ENCODE peak calls at places on chromosomes 7 and 10, in eight cellular contexts. I is Peyer's patch, Z is lung, E is tibial artery, K is foreskin fibroblast, T is ovary, S is astrocyte of the cerebellum, G is breast epithelium. F is an unnamed sample.

GRCh38 chr10:73857446-73857845 is 16.9 kb downstream of the CAMK2G start:
- DNase-seq in I (no peak), Z (no peak), E (no peak), K (no peak), T (no peak), S (peak; percentile 52), G (no peak), F (no peak)

GRCh38 chr10:8158439-8159071 is 104.1 kb downstream of the GATA3 start:
- DNase-seq in I (no peak), Z (no peak), E (no peak), K (no peak), T (no peak), S (no peak), G (no peak), F (no peak)

GRCh38 chr10:1646332-1646731 is 91.0 kb downstream of the ADARB2 start:
- DNase-seq in I (no peak), Z (no peak), E (no peak), K (no peak), T (no peak), S (no peak), G (no peak), F (no peak)

GRCh38 chr7:5231811-5232484 is 41.9 kb downstream of the WIPI2 start:
- DNase-seq in I (peak; percentile 77), Z (no peak), E (no peak), K (no peak), T (no peak), S (no peak), G (no peak), F (no peak)

GRCh38 chr7:50404392-50404791 is 45.8 kb downstream of the FIGNL1 start:
- DNase-seq in I (no peak), Z (no peak), E (no peak), K (no peak), T (no peak), S (no peak), G (no peak), F (no peak)

GRCh38 chr7:149690688-149691446 is 82.5 kb downstream of the ZNF467 start:
- DNase-seq in I (no peak), Z (no peak), E (no peak), K (peak; percentile 78), T (peak; percentile 52), S (no peak), G (peak; percentile 34), F (no peak)

GRCh38 chr10:132845780-132846595 is 60.0 kb upstream of the NKX6-2 start:
- DNase-seq in I (peak; percentile 26), Z (no peak), E (no peak), K (no peak), T (peak; percentile 17), S (no peak), G (no peak), F (no peak)

GRCh38 chr10:60495357-60495756 is 105.7 kb upstream of the ANK3 start:
- DNase-seq in I (no peak), Z (no peak), E (no peak), K (peak; percentile 44), T (no peak), S (peak; percentile 31), G (no peak), F (no peak)

DNA sequence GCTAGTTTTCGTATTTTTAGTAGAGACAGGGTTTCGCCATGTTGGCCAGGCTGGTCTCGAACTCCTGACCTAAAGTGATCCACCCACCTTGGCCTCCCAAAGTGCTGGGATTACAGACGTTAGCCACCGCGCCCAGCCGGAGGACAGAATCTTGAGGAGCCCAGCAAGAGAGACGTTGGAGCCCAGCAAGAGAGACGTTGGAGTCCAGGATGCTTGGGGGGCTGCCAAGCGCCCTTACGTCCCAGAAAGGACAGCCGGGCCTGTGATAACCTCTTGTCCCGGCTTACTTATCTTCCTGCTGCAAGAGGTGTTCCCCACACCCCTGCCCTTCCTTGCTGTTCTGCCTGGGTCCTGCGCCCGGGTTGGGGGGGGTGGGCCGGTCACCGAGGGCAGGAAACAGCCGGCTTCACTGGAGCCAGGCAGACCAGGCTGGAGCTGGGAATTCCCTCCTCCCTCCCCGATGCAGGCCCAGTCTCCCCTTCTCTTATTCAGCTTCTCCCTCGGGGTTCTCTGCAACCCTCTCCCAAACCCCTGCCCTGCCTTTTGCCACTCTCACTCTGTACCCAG is 1.9 kb upstream of the EPHB4 start:
- DNase-seq in I (no peak), Z (no peak), E (no peak), K (no peak), T (peak; percentile 75), S (no peak), G (no peak), F (no peak)
- H3K4me3 ChIP-seq in I (no peak overlapping the region), Z (no peak overlapping the region), E (no peak overlapping the region), K (no peak overlapping the region), T (no peak overlapping the region), S (no peak overlapping the region), G (no peak overlapping the region), F (no peak overlapping the region)

GRCh38 chr7:27154369-27154768 is 2.0 kb upstream of the HOXA3 start:
- DNase-seq in I (peak; percentile 42), Z (no peak), E (no peak), K (no peak), T (peak; percentile 15), S (no peak), G (no peak), F (no peak)

GRCh38 chr7:27153526-27153925 is 1.1 kb upstream of the HOXA3 start:
- DNase-seq in I (no peak), Z (no peak), E (no peak), K (no peak), T (no peak), S (no peak), G (peak; percentile 16), F (no peak)

GRCh38 chr7:27155816-27156507 is 513 bp downstream of the HOXA7 start:
- DNase-seq in I (peak; percentile 69), Z (no peak), E (no peak), K (peak; percentile 70), T (peak; percentile 42), S (no peak), G (peak; percentile 19), F (peak; percentile 29)

GRCh38 chr7:27156508-27156898 is at the start of gene HOXA7:
- DNase-seq in I (peak; percentile 76), Z (no peak), E (no peak), K (peak; percentile 88), T (peak; percentile 50), S (no peak), G (peak; percentile 80), F (peak; percentile 42)

DNA sequence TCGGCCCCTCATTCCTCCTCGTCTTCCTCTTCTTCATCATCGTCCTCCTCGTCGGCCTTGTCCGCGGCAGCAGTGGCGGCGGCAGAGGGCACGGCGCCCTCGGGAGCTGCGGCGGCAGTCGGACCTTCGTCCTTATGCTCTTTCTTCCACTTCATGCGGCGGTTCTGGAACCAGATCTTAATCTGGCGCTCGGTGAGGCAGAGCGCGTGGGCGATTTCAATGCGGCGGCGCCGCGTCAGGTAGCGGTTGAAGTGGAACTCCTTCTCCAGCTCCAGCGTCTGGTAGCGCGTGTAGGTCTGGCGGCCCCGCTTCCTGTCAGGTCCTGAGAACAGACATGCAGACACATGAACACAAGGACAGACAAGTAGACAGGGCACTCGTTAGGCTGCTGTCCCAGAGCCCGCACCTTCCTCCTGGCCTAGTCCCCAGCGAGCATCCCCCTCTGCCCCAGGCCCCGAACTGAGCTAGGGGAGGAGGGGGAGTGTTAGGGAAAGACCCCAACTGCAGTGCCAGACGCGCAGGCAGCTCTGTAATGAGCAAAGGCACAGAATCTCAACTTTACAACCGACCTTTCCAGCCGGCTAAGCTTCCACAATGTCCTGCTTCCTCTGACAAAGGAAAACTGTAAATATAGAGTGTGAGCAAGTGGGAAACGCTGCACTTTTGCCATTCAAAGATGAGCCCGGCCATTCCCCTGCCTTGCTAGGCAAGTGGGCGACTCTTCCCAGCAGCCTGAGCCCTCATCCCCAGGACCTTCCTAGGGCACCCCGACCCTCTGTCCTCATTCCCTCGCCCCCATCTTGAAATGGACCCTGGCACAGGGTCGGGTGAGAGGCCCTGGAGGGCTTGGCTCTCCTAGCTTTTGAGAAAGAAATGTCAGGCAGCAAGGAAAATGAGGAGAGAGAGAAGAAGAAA is 1.3 kb downstream of the HOXA7 start:
- DNase-seq in I (peak; percentile 68), Z (no peak), E (no peak), K (no peak), T (peak; percentile 26), S (no peak), G (peak; percentile 47), F (no peak)
- H3K4me3 ChIP-seq in I (peak overlapping the region; percentile 81), Z (no peak overlapping the region), E (peak overlapping the region; percentile 75), K (peak overlapping the region; percentile 63), T (peak overlapping the region; percentile 61), S (no peak overlapping the region), G (peak overlapping the region; percentile 67), F (peak overlapping the region; percentile 65)

GRCh38 chr10:104081998-104082397 is 3.7 kb downstream of the COL17A1 start:
- DNase-seq in I (no peak), Z (no peak), E (no peak), K (no peak), T (no peak), S (no peak), G (peak; percentile 51), F (no peak)

GRCh38 chr10:104074505-104074904 is 11.2 kb downstream of the COL17A1 start:
- DNase-seq in I (no peak), Z (no peak), E (no peak), K (no peak), T (no peak), S (no peak), G (no peak), F (no peak)

GRCh38 chr10:104080762-104081161 is 4.9 kb downstream of the COL17A1 start:
- DNase-seq in I (peak; percentile 62), Z (no peak), E (no peak), K (peak; percentile 30), T (no peak), S (no peak), G (no peak), F (peak; percentile 25)

GRCh38 chr10:104076743-104077160 is 8.9 kb downstream of the COL17A1 start:
- DNase-seq in I (no peak), Z (peak; percentile 44), E (peak; percentile 44), K (peak; percentile 84), T (peak; percentile 48), S (peak; percentile 68), G (no peak), F (no peak)

DNA sequence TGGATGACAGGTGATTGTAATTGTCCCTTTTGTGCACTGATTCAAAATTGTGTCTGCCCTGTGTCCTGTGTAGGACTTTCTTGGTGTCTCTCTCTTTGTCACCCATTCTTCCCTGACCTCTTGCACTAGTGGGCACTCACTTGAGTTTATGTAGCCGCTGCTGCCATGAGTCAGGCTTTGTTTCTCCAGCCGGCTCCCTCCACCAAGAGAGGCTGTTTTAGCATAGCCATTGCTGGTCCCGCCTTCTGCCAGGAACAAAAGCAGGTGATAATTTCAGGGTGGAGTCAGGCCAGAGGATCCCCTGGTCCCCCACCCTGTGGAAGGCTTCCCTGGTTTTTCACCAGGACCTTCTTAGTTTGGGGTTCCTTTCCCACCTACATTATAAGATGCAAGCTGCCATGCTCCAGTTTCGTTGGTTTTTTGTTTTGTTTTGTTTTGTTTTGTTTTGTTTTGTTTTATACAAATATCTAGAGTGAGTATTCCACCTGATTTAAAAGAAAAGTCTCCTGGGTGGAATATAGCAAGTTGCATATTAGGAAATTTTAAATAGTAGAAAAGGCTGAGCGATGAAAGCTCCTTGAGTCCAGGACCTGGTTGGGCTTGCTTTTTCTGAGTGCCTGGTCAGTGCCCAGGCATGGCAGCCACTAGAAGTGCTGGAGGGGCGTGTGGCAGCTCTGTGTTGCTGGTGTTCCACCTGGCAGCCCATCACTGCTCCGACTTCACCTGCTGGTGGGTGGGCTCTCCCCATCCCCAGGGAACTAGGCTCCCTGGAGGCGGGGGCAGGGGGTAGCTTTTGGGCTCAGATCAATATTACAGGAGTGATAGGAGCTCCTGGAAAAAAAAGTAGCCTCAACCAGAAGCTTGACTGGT is 8.2 kb downstream of the COL17A1 start:
- DNase-seq in I (no peak), Z (no peak), E (no peak), K (peak; percentile 48), T (no peak), S (no peak), G (no peak), F (no peak)
- H3K4me3 ChIP-seq in I (no peak overlapping the region), Z (no peak overlapping the region), E (no peak overlapping the region), K (no peak overlapping the region), T (no peak overlapping the region), S (no peak overlapping the region), G (no peak overlapping the region), F (no peak overlapping the region)

DNA sequence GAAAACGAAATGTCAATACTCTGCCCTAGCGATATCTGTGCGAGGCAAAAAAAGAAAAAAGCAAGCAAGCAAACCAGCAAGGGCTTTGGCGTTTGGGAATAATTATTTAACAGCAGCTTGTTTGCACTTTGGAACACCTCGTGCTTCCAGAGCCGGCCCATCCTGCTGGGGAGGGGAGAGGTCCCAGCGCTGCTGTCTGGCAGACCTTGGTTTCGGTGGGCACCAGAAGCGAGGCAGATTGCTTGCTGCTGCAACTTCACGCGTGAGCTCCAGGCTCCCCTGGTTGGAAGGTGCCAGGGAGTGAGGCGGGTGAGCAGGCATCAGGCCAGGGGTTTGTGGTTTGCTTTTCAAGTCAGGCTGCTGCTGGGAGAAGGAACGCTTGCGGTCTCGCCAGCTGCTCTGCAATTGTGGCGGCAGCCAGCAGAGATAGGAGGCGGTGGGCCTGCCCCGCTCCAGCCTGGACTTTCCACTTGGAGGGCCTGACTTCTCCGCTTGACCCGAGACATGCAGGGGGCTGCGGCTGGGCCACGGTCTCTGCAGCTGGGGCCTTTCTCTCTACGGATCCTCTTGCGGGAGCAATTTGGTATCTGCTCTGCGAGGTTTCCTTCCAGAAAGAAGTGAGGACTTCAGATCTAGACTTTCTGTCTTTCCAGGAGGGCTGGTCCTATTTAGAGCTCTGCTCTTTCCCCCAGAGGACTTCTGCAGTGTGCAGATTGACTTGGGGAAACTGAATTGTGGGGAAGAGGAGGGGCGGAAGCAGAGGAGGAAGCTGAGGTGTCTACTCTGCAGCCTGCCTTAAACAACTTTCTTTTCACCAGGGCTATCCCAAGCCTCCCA is 131.4 kb downstream of the PRPF18 start:
- DNase-seq in I (peak; percentile 71), Z (peak; percentile 78), E (peak; percentile 59), K (peak; percentile 95), T (peak; percentile 83), S (peak; percentile 94), G (peak; percentile 80), F (peak; percentile 97)
- H3K4me3 ChIP-seq in I (peak overlapping the region; percentile 28), Z (no peak overlapping the region), E (peak overlapping the region; percentile 32), K (no peak overlapping the region), T (peak overlapping the region; percentile 30), S (peak overlapping the region; percentile 22), G (peak overlapping the region; percentile 29), F (peak overlapping the region; percentile 51)